ENCODE peak calls at places on chromosomes 6 and 20, in six cellular contexts. W is endothelial cell of umbilical vein, E is RWPE1, A is PC-3, V is OCI-LY7, F is A549. P is an unnamed sample.

GRCh38 chr6:144749263-144749662 is 464.1 kb downstream of the UTRN start:
- DNase-seq in W (no peak), E (no peak), A (no peak), V (no peak), F (no peak), P (no peak)

GRCh38 chr20:3661836-3662665 is 1.1 kb downstream of the GFRA4 start:
- DNase-seq in W (no peak), E (no peak), A (no peak), V (no peak), F (no peak), P (no peak)

GRCh38 chr20:50256577-50256976 is 65.9 kb downstream of the CEBPB start:
- DNase-seq in W (no peak), E (no peak), A (no peak), V (peak; percentile 7), F (no peak), P (no peak)

GRCh38 chr6:136846046-136846445 is 23.7 kb downstream of the PEX7 start:
- DNase-seq in W (peak; percentile 55), E (peak; percentile 29), A (peak; percentile 64), V (peak; percentile 60), F (peak; percentile 24), P (no peak)

GRCh38 chr6:117976030-117976651 is 69.1 kb downstream of the SLC35F1 start:
- DNase-seq in W (peak; percentile 48), E (peak; percentile 20), A (peak; percentile 61), V (peak; percentile 53), F (peak; percentile 2), P (no peak)

GRCh38 chr6:36577298-36577697 is 16.9 kb upstream of the SRSF3 start:
- DNase-seq in W (no peak), E (peak; percentile 92), A (peak; percentile 90), V (no peak), F (peak; percentile 71), P (no peak)

GRCh38 chr6:33392168-33392947 is 735 bp downstream of the KIFC1 start:
- DNase-seq in W (peak; percentile 28), E (no peak), A (peak; percentile 16), V (peak; percentile 42), F (no peak), P (no peak)

GRCh38 chr6:29617782-29618557 is 15.0 kb downstream of the GABBR1 start:
- DNase-seq in W (no peak), E (no peak), A (no peak), V (peak; percentile 18), F (peak; percentile 15), P (no peak)

GRCh38 chr20:8876381-8876780 is 192.5 kb upstream of the PLCB4 start:
- DNase-seq in W (no peak), E (no peak), A (no peak), V (no peak), F (no peak), P (no peak)

GRCh38 chr6:14543971-14544620 is 426.5 kb downstream of the CD83 start:
- DNase-seq in W (no peak), E (no peak), A (no peak), V (no peak), F (no peak), P (no peak)

GRCh38 chr20:16785221-16785620 is 37.1 kb downstream of the OTOR start:
- DNase-seq in W (peak; percentile 30), E (no peak), A (no peak), V (no peak), F (no peak), P (no peak)

GRCh38 chr6:19415605-19416326 is 421.4 kb upstream of the ID4 start:
- DNase-seq in W (no peak), E (peak; percentile 56), A (peak; percentile 92), V (no peak), F (no peak), P (no peak)

GRCh38 chr6:12010635-12011275 is 1.4 kb upstream of the HIVEP1 start:
- DNase-seq in W (no peak), E (peak; percentile 33), A (no peak), V (peak; percentile 41), F (peak; percentile 33), P (peak; percentile 88)

GRCh38 chr6:48111143-48111506 is at the start of gene PTCHD4:
- DNase-seq in W (peak; percentile 88), E (peak; percentile 93), A (peak; percentile 6), V (no peak), F (no peak), P (no peak)

GRCh38 chr6:33812669-33813068 is 8.9 kb upstream of the MLN start:
- DNase-seq in W (peak; percentile 52), E (peak; percentile 62), A (peak; percentile 68), V (peak; percentile 39), F (peak; percentile 39), P (no peak)

GRCh38 chr6:38773338-38773737 is 58.2 kb downstream of the DNAH8 start:
- DNase-seq in W (peak; percentile 18), E (no peak), A (peak; percentile 62), V (peak; percentile 11), F (no peak), P (no peak)

GRCh38 chr20:15578059-15578458 is 995.2 kb downstream of the KIF16B start:
- DNase-seq in W (no peak), E (no peak), A (peak; percentile 77), V (no peak), F (no peak), P (no peak)

GRCh38 chr6:9825526-9825925 is 589.3 kb downstream of the TFAP2A start:
- DNase-seq in W (no peak), E (no peak), A (peak; percentile 76), V (no peak), F (no peak), P (no peak)

GRCh38 chr6:136012948-136013347 is 161.4 kb downstream of the PDE7B start:
- DNase-seq in W (no peak), E (no peak), A (no peak), V (no peak), F (no peak), P (no peak)

GRCh38 chr20:8646716-8647115 is 422.2 kb upstream of the PLCB4 start:
- DNase-seq in W (no peak), E (peak; percentile 8), A (no peak), V (no peak), F (no peak), P (no peak)

GRCh38 chr20:50120935-50121693 is 8.2 kb upstream of the UBE2V1 start:
- DNase-seq in W (peak; percentile 67), E (peak; percentile 91), A (peak; percentile 87), V (peak; percentile 54), F (peak; percentile 79), P (peak; percentile 51)

GRCh38 chr20:1185316-1185741 is 548 bp upstream of the TMEM74B start:
- DNase-seq in W (no peak), E (no peak), A (no peak), V (no peak), F (peak; percentile 38), P (no peak)

GRCh38 chr6:136736281-136736960 is 55.9 kb downstream of the MAP3K5 start:
- DNase-seq in W (peak; percentile 33), E (no peak), A (no peak), V (no peak), F (no peak), P (no peak)

GRCh38 chr6:157688960-157689599 is 134.0 kb upstream of the SNX9 start:
- DNase-seq in W (peak; percentile 30), E (no peak), A (peak; percentile 33), V (no peak), F (peak; percentile 29), P (no peak)

GRCh38 chr6:160520043-160520904 is 143.8 kb downstream of the LPA start:
- DNase-seq in W (peak; percentile 25), E (peak; percentile 74), A (peak; percentile 33), V (peak; percentile 30), F (peak; percentile 61), P (peak; percentile 77)
- H3K27ac ChIP-seq in W (no peak overlapping the region), E (peak overlapping the region; percentile 60), A (peak overlapping the region; percentile 41), V (no peak overlapping the region), F (peak overlapping the region; percentile 97), P (peak overlapping the region; percentile 70)

GRCh38 chr6:163324326-163324927 is 90.1 kb upstream of the QKI start:
- DNase-seq in W (no peak), E (no peak), A (peak; percentile 82), V (no peak), F (peak; percentile 36), P (no peak)

GRCh38 chr6:163321717-163322116 is 92.8 kb upstream of the QKI start:
- DNase-seq in W (no peak), E (no peak), A (no peak), V (no peak), F (no peak), P (no peak)

GRCh38 chr6:163323274-163323673 is 91.2 kb upstream of the QKI start:
- DNase-seq in W (no peak), E (no peak), A (no peak), V (no peak), F (no peak), P (no peak)

GRCh38 chr6:163324928-163325784 is 89.4 kb upstream of the QKI start:
- DNase-seq in W (peak; percentile 29), E (no peak), A (peak; percentile 62), V (no peak), F (peak; percentile 51), P (peak; percentile 53)

GRCh38 chr6:163323719-163324118 is 90.8 kb upstream of the QKI start:
- DNase-seq in W (no peak), E (no peak), A (no peak), V (no peak), F (no peak), P (no peak)
- H3K27ac ChIP-seq in W (no peak overlapping the region), E (no peak overlapping the region), A (peak overlapping the region; percentile 96), V (no peak overlapping the region), F (peak overlapping the region; percentile 70), P (peak overlapping the region; percentile 100)

DNA sequence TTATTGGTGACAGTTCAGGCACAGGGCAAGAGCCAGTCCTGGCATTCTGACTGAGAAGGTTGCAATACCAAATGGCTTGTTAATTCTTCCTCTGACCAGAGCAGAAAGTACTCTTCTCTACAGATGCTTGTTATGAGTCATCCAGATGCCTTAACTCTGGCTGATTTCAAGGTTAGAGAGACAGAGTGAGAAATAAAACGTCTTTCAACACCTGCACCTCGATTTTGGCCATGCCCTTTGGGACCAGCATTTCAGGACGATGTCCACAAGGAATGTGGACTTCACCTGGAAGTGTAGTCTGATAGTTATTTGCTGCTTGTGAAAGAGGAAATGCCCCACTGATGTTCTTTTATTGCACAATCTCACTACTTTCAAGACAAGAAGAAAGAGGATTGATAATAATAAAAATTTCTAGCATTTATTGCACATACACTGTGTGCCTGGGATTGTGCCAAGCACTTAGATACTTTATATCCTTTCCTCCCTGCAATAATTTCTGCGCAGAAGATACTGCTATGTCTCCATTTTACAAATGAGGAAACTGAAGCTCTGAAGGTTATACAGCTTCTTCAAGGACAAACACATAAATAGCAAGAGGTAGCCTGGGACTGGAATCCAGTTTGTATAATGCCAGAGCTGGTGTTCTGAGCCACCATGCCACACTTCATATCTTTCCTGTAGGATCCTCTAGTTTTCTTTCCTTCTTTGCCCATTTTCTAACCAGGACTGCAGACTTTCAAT is 33.5 kb upstream of the MCM3 start:
- DNase-seq in W (no peak), E (peak; percentile 35), A (no peak), V (no peak), F (peak; percentile 13), P (no peak)
- H3K27ac ChIP-seq in W (no peak overlapping the region), E (no peak overlapping the region), A (no peak overlapping the region), V (no peak overlapping the region), F (no peak overlapping the region), P (no peak overlapping the region)

GRCh38 chr6:55866110-55866509 is 9.3 kb downstream of the BMP5 start:
- DNase-seq in W (no peak), E (peak; percentile 72), A (peak; percentile 95), V (no peak), F (no peak), P (no peak)

GRCh38 chr6:55869731-55870130 is 5.7 kb downstream of the BMP5 start:
- DNase-seq in W (no peak), E (peak; percentile 8), A (peak; percentile 44), V (no peak), F (no peak), P (no peak)

GRCh38 chr6:55874309-55874708 is 1.1 kb downstream of the BMP5 start:
- DNase-seq in W (no peak), E (no peak), A (no peak), V (no peak), F (no peak), P (no peak)

GRCh38 chr6:55868910-55869479 is 6.4 kb downstream of the BMP5 start:
- DNase-seq in W (no peak), E (peak; percentile 58), A (peak; percentile 98), V (no peak), F (no peak), P (no peak)
- H3K27ac ChIP-seq in W (no peak overlapping the region), E (no peak overlapping the region), A (peak overlapping the region; percentile 97), V (no peak overlapping the region), F (peak overlapping the region; percentile 26), P (no peak overlapping the region)